ENCODE peak calls at places on chromosomes 11 and 22, in seven cellular contexts. P, K, E, B, O, F and H are unnamed samples.

GRCh38 chr11:130999992-131000770 is 83.9 kb upstream of the SNX19 start:
- DNase-seq in E (no peak), F (peak; percentile 96), O (no peak), K (peak; percentile 99), P (no peak), B (no peak), H (peak; percentile 56)

GRCh38 chr22:47044722-47045545 is 282.5 kb downstream of the TBC1D22A start:
- DNase-seq in F (no peak), O (no peak), E (no peak), K (no peak), P (no peak), B (no peak), H (no peak)

GRCh38 chr22:23179381-23180294 is 671 bp upstream of the BCR start:
- DNase-seq in K (no peak), F (peak; percentile 39), E (peak; percentile 60), P (no peak), O (peak; percentile 29), B (peak; percentile 41), H (peak; percentile 63)

GRCh38 chr22:21994881-21995444 is 12.4 kb upstream of the TOP3B start:
- DNase-seq in P (no peak), B (no peak), E (no peak), O (no peak), F (no peak), K (no peak), H (no peak)

GRCh38 chr22:42645938-42646568 is 3.1 kb downstream of the CYB5R3 start:
- DNase-seq in O (no peak), K (no peak), P (no peak), B (no peak), E (no peak), F (peak; percentile 31), H (no peak)

GRCh38 chr11:119533931-119534694 is 111.1 kb upstream of the THY1 start:
- DNase-seq in F (peak; percentile 80), O (peak; percentile 82), K (peak; percentile 85), E (peak; percentile 48), P (peak; percentile 76), B (peak; percentile 44), H (peak; percentile 87)

GRCh38 chr11:32333335-32333991 is 101.9 kb downstream of the WT1 start:
- DNase-seq in K (peak; percentile 23), P (no peak), E (no peak), B (no peak), F (peak; percentile 72), O (peak; percentile 72), H (peak; percentile 77)

GRCh38 chr11:130964393-130964792 is 48.1 kb upstream of the SNX19 start:
- DNase-seq in K (no peak), B (no peak), E (no peak), O (no peak), P (no peak), F (no peak), H (no peak)

GRCh38 chr22:23685205-23685784 is 5.5 kb upstream of the RGL4 start:
- DNase-seq in B (no peak), E (no peak), P (peak; percentile 28), K (no peak), O (no peak), F (peak; percentile 32), H (no peak)

GRCh38 chr11:118443590-118444218 is 7.4 kb downstream of the KMT2A start:
- DNase-seq in K (no peak), F (no peak), B (no peak), O (no peak), P (no peak), E (no peak), H (no peak)
- H3K79me2 ChIP-seq in K (peaks cover 99% of the 10 kb centered on the region), F (peaks cover 99% of the 10 kb centered on the region), B (peaks cover 100% of the 10 kb centered on the region), O (peaks cover 100% of the 10 kb centered on the region), P (peaks cover 100% of the 10 kb centered on the region), E (peaks cover 98% of the 10 kb centered on the region), H (peaks cover 100% of the 10 kb centered on the region)

GRCh38 chr11:129249923-129250322 is 57.8 kb upstream of the ARHGAP32 start:
- DNase-seq in O (no peak), E (no peak), K (no peak), P (no peak), B (no peak), F (peak; percentile 33), H (no peak)

GRCh38 chr11:129248618-129249017 is 56.5 kb upstream of the ARHGAP32 start:
- DNase-seq in F (peak; percentile 87), O (no peak), E (no peak), K (peak; percentile 82), P (no peak), B (no peak), H (peak; percentile 13)

GRCh38 chr11:129251067-129251466 is 58.9 kb upstream of the ARHGAP32 start:
- DNase-seq in B (no peak), K (peak; percentile 34), F (peak; percentile 45), P (no peak), O (no peak), E (no peak), H (no peak)

GRCh38 chr11:129249351-129249750 is 57.2 kb upstream of the ARHGAP32 start:
- DNase-seq in E (no peak), B (no peak), O (no peak), F (peak; percentile 92), P (no peak), K (peak; percentile 60), H (no peak)

GRCh38 chr11:129252621-129253020 is 60.5 kb upstream of the ARHGAP32 start:
- DNase-seq in K (no peak), F (no peak), P (no peak), O (peak; percentile 77), B (no peak), E (no peak), H (no peak)
- H3K79me2 ChIP-seq in K (peaks cover 10% of the 10 kb centered on the region), F (peaks cover 74% of the 10 kb centered on the region), P (no peaks in the 10 kb centered on the region), O (peaks cover 86% of the 10 kb centered on the region), B (no peaks in the 10 kb centered on the region), E (no peaks in the 10 kb centered on the region), H (peaks cover 99% of the 10 kb centered on the region)

GRCh38 chr11:64854534-64855502 is 10.4 kb upstream of the CDC42BPG start:
- DNase-seq in F (peak; percentile 97), P (peak; percentile 80), O (no peak), K (peak; percentile 100), B (no peak), E (no peak), H (peak; percentile 81)

GRCh38 chr11:64856382-64857227 is 12.2 kb upstream of the CDC42BPG start:
- DNase-seq in P (no peak), B (no peak), O (no peak), E (no peak), K (peak; percentile 99), F (peak; percentile 98), H (peak; percentile 80)

GRCh38 chr11:64857485-64857884 is 13.0 kb upstream of the CDC42BPG start:
- DNase-seq in K (no peak), B (no peak), E (no peak), O (no peak), F (no peak), P (no peak), H (no peak)

GRCh38 chr11:64854157-64854533 is 9.7 kb upstream of the CDC42BPG start:
- DNase-seq in E (no peak), P (no peak), B (no peak), K (no peak), O (no peak), F (no peak), H (no peak)

GRCh38 chr11:64855596-64856304 is 11.3 kb upstream of the CDC42BPG start:
- DNase-seq in O (no peak), P (no peak), B (no peak), E (no peak), F (peak; percentile 38), K (no peak), H (no peak)
- H3K79me2 ChIP-seq in O (no peaks in the 10 kb centered on the region), P (peaks cover 3% of the 10 kb centered on the region), B (peaks cover 13% of the 10 kb centered on the region), E (peaks cover 21% of the 10 kb centered on the region), F (peaks cover 65% of the 10 kb centered on the region), K (peaks cover 62% of the 10 kb centered on the region), H (peaks cover 40% of the 10 kb centered on the region)

GRCh38 chr22:25874327-25874726 is 132.3 kb downstream of the MYO18B start:
- DNase-seq in E (no peak), P (no peak), O (no peak), B (no peak), K (no peak), F (no peak), H (no peak)

GRCh38 chr22:25875461-25875860 is 133.5 kb downstream of the MYO18B start:
- DNase-seq in O (no peak), F (no peak), B (no peak), P (no peak), E (no peak), K (no peak), H (no peak)

GRCh38 chr22:25869771-25870170 is 127.8 kb downstream of the MYO18B start:
- DNase-seq in K (no peak), F (no peak), E (no peak), B (no peak), O (no peak), P (no peak), H (no peak)
- H3K79me2 ChIP-seq in K (no peaks in the 10 kb centered on the region), F (no peaks in the 10 kb centered on the region), E (no peaks in the 10 kb centered on the region), B (no peaks in the 10 kb centered on the region), O (no peaks in the 10 kb centered on the region), P (no peaks in the 10 kb centered on the region), H (no peaks in the 10 kb centered on the region)

DNA sequence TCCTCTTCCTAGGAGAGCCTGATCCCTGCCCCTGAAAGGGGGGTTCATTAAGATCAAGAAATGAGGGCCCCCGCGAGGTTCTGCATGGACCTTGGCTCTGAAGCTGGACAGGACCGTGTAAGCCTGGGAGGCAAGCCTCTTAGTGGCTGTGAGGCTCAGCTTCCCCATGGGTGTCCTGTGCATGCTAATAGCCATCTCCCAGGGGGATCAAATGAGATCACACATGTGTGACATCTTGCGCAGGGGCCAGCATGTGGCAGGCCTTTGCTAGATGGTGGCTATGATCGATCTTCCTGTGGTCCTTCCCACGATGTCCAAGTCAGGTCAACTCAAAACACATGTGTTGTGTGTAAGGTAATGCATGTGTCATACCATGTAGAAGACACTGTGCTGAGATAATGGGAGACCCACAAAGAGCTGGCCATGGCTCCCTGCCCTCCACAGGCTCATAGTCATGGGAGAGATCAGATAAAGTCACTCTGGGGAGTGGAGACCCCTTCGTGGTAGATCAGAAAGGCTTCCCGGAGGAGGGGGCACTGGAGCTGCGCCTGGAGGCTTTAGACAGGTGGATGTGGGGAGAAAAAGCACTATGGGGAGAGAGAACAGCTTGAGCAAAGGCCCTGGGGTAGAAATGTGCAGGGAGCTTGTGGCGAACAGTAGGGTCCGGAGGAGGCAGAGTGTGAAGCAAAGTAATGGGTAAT is 3.7 kb downstream of the RAC2 start:
- DNase-seq in P (no peak), O (no peak), E (no peak), K (no peak), F (no peak), B (no peak), H (no peak)
- H3K79me2 ChIP-seq in P (peaks cover 55% of the 10 kb centered on the region), O (no peaks in the 10 kb centered on the region), E (peaks cover 61% of the 10 kb centered on the region), K (peaks cover 24% of the 10 kb centered on the region), F (no peaks in the 10 kb centered on the region), B (peaks cover 89% of the 10 kb centered on the region), H (no peaks in the 10 kb centered on the region)